ENCODE peak calls at places on chromosome 10, in nine cellular contexts. One of them, this sample, is unnamed.

GRCh38 chr10:71611131-71611530 is 108.4 kb downstream of the C10orf105 start:
- DNase-seq in activated naive CD4-positive, alpha-beta T cell: no peak
- DNase-seq in NCI-H748 treated with DMSO at 0.1 percent for 48 hours: no peak
- DNase-seq in Calu3: no peak
- DNase-seq in SJSA1: no peak
- DNase-seq in activated naive CD8-positive, alpha-beta T cell treated with anti-CD3 and anti-CD28 coated beads, Interleukin-2, amount 50 U/mL, for 24 hours: no peak
- DNase-seq in cardiac muscle cell: no peak
- DNase-seq in AG04450: no peak
- DNase-seq in NCI-H1105: no peak
- DNase-seq in this sample: no peak

GRCh38 chr10:17782921-17783665 is 26.1 kb upstream of the MRC1 start:
- DNase-seq in SJSA1: peak; percentile 79
- DNase-seq in activated naive CD4-positive, alpha-beta T cell: no peak
- DNase-seq in NCI-H748 treated with DMSO at 0.1 percent for 48 hours: no peak
- DNase-seq in NCI-H1105: no peak
- DNase-seq in AG04450: no peak
- DNase-seq in cardiac muscle cell: no peak
- DNase-seq in activated naive CD8-positive, alpha-beta T cell treated with anti-CD3 and anti-CD28 coated beads, Interleukin-2, amount 50 U/mL, for 24 hours: no peak
- DNase-seq in Calu3: no peak
- DNase-seq in this sample: no peak

GRCh38 chr10:124336186-124336585 is 82.5 kb downstream of the OAT start:
- DNase-seq in cardiac muscle cell: no peak
- DNase-seq in activated naive CD8-positive, alpha-beta T cell treated with anti-CD3 and anti-CD28 coated beads, Interleukin-2, amount 50 U/mL, for 24 hours: no peak
- DNase-seq in Calu3: no peak
- DNase-seq in AG04450: no peak
- DNase-seq in SJSA1: peak; percentile 7
- DNase-seq in activated naive CD4-positive, alpha-beta T cell: no peak
- DNase-seq in NCI-H748 treated with DMSO at 0.1 percent for 48 hours: no peak
- DNase-seq in NCI-H1105: no peak
- DNase-seq in this sample: no peak

GRCh38 chr10:110609592-110609991 is 34.5 kb upstream of the RBM20 start:
- DNase-seq in activated naive CD8-positive, alpha-beta T cell treated with anti-CD3 and anti-CD28 coated beads, Interleukin-2, amount 50 U/mL, for 24 hours: no peak
- DNase-seq in AG04450: no peak
- DNase-seq in cardiac muscle cell: peak; percentile 49
- DNase-seq in activated naive CD4-positive, alpha-beta T cell: no peak
- DNase-seq in NCI-H1105: peak; percentile 59
- DNase-seq in NCI-H748 treated with DMSO at 0.1 percent for 48 hours: no peak
- DNase-seq in Calu3: no peak
- DNase-seq in SJSA1: no peak
- DNase-seq in this sample: peak; percentile 62

GRCh38 chr10:117621795-117622420 is 79.4 kb downstream of the EMX2 start:
- DNase-seq in AG04450: no peak
- DNase-seq in cardiac muscle cell: no peak
- DNase-seq in NCI-H748 treated with DMSO at 0.1 percent for 48 hours: no peak
- DNase-seq in activated naive CD4-positive, alpha-beta T cell: no peak
- DNase-seq in activated naive CD8-positive, alpha-beta T cell treated with anti-CD3 and anti-CD28 coated beads, Interleukin-2, amount 50 U/mL, for 24 hours: no peak
- DNase-seq in SJSA1: no peak
- DNase-seq in NCI-H1105: no peak
- DNase-seq in Calu3: no peak
- DNase-seq in this sample: no peak

GRCh38 chr10:112711366-112711765 is 238.7 kb upstream of the TCF7L2 start:
- DNase-seq in NCI-H1105: no peak
- DNase-seq in SJSA1: peak; percentile 67
- DNase-seq in AG04450: no peak
- DNase-seq in cardiac muscle cell: no peak
- DNase-seq in Calu3: no peak
- DNase-seq in activated naive CD8-positive, alpha-beta T cell treated with anti-CD3 and anti-CD28 coated beads, Interleukin-2, amount 50 U/mL, for 24 hours: no peak
- DNase-seq in NCI-H748 treated with DMSO at 0.1 percent for 48 hours: no peak
- DNase-seq in activated naive CD4-positive, alpha-beta T cell: no peak
- DNase-seq in this sample: no peak

GRCh38 chr10:86365346-86366032 is 1.1 kb downstream of the GRID1 start:
- DNase-seq in cardiac muscle cell: no peak
- DNase-seq in AG04450: no peak
- DNase-seq in SJSA1: peak; percentile 36
- DNase-seq in Calu3: no peak
- DNase-seq in NCI-H748 treated with DMSO at 0.1 percent for 48 hours: peak; percentile 2
- DNase-seq in activated naive CD8-positive, alpha-beta T cell treated with anti-CD3 and anti-CD28 coated beads, Interleukin-2, amount 50 U/mL, for 24 hours: no peak
- DNase-seq in NCI-H1105: no peak
- DNase-seq in activated naive CD4-positive, alpha-beta T cell: no peak
- DNase-seq in this sample: no peak

GRCh38 chr10:61786728-61787127 is 114.8 kb upstream of the ARID5B start:
- DNase-seq in NCI-H748 treated with DMSO at 0.1 percent for 48 hours: no peak
- DNase-seq in Calu3: no peak
- DNase-seq in SJSA1: peak; percentile 52
- DNase-seq in NCI-H1105: no peak
- DNase-seq in activated naive CD8-positive, alpha-beta T cell treated with anti-CD3 and anti-CD28 coated beads, Interleukin-2, amount 50 U/mL, for 24 hours: peak; percentile 15
- DNase-seq in activated naive CD4-positive, alpha-beta T cell: no peak
- DNase-seq in cardiac muscle cell: no peak
- DNase-seq in AG04450: no peak
- DNase-seq in this sample: no peak

GRCh38 chr10:50567384-50567783 is 56.4 kb downstream of the SGMS1 start:
- DNase-seq in SJSA1: no peak
- DNase-seq in NCI-H748 treated with DMSO at 0.1 percent for 48 hours: no peak
- DNase-seq in Calu3: no peak
- DNase-seq in NCI-H1105: peak; percentile 53
- DNase-seq in activated naive CD8-positive, alpha-beta T cell treated with anti-CD3 and anti-CD28 coated beads, Interleukin-2, amount 50 U/mL, for 24 hours: no peak
- DNase-seq in activated naive CD4-positive, alpha-beta T cell: no peak
- DNase-seq in AG04450: no peak
- DNase-seq in cardiac muscle cell: no peak
- DNase-seq in this sample: peak; percentile 65

GRCh38 chr10:69359089-69360025 is 57.4 kb downstream of the TACR2 start:
- DNase-seq in activated naive CD8-positive, alpha-beta T cell treated with anti-CD3 and anti-CD28 coated beads, Interleukin-2, amount 50 U/mL, for 24 hours: no peak
- DNase-seq in AG04450: no peak
- DNase-seq in SJSA1: no peak
- DNase-seq in NCI-H748 treated with DMSO at 0.1 percent for 48 hours: no peak
- DNase-seq in Calu3: no peak
- DNase-seq in cardiac muscle cell: peak; percentile 19
- DNase-seq in NCI-H1105: no peak
- DNase-seq in activated naive CD4-positive, alpha-beta T cell: peak; percentile 18
- DNase-seq in this sample: no peak

GRCh38 chr10:125113661-125114388 is 46.5 kb downstream of the CTBP2 start:
- DNase-seq in NCI-H748 treated with DMSO at 0.1 percent for 48 hours: no peak
- DNase-seq in AG04450: no peak
- DNase-seq in cardiac muscle cell: peak; percentile 56
- DNase-seq in Calu3: no peak
- DNase-seq in NCI-H1105: no peak
- DNase-seq in activated naive CD4-positive, alpha-beta T cell: no peak
- DNase-seq in activated naive CD8-positive, alpha-beta T cell treated with anti-CD3 and anti-CD28 coated beads, Interleukin-2, amount 50 U/mL, for 24 hours: no peak
- DNase-seq in SJSA1: no peak
- DNase-seq in this sample: no peak

GRCh38 chr10:117373848-117374505 is 1.3 kb downstream of the PDZD8 start:
- DNase-seq in AG04450: no peak
- DNase-seq in Calu3: no peak
- DNase-seq in NCI-H748 treated with DMSO at 0.1 percent for 48 hours: no peak
- DNase-seq in NCI-H1105: no peak
- DNase-seq in SJSA1: no peak
- DNase-seq in cardiac muscle cell: peak; percentile 60
- DNase-seq in activated naive CD8-positive, alpha-beta T cell treated with anti-CD3 and anti-CD28 coated beads, Interleukin-2, amount 50 U/mL, for 24 hours: peak; percentile 28
- DNase-seq in activated naive CD4-positive, alpha-beta T cell: no peak
- DNase-seq in this sample: no peak

GRCh38 chr10:24617771-24618396 is 105.8 kb downstream of the ARHGAP21 start:
- DNase-seq in NCI-H748 treated with DMSO at 0.1 percent for 48 hours: no peak
- DNase-seq in Calu3: peak; percentile 75
- DNase-seq in AG04450: no peak
- DNase-seq in activated naive CD8-positive, alpha-beta T cell treated with anti-CD3 and anti-CD28 coated beads, Interleukin-2, amount 50 U/mL, for 24 hours: peak; percentile 63
- DNase-seq in NCI-H1105: no peak
- DNase-seq in SJSA1: peak; percentile 54
- DNase-seq in activated naive CD4-positive, alpha-beta T cell: peak; percentile 15
- DNase-seq in cardiac muscle cell: peak; percentile 67
- DNase-seq in this sample: no peak

GRCh38 chr10:5818048-5818331 is 4.8 kb upstream of the GDI2 start:
- DNase-seq in activated naive CD8-positive, alpha-beta T cell treated with anti-CD3 and anti-CD28 coated beads, Interleukin-2, amount 50 U/mL, for 24 hours: no peak
- DNase-seq in SJSA1: no peak
- DNase-seq in Calu3: no peak
- DNase-seq in NCI-H748 treated with DMSO at 0.1 percent for 48 hours: no peak
- DNase-seq in NCI-H1105: no peak
- DNase-seq in AG04450: no peak
- DNase-seq in activated naive CD4-positive, alpha-beta T cell: no peak
- DNase-seq in cardiac muscle cell: no peak
- DNase-seq in this sample: no peak

GRCh38 chr10:42969147-42969546 is 107.7 kb upstream of the RET start:
- DNase-seq in activated naive CD4-positive, alpha-beta T cell: no peak
- DNase-seq in AG04450: no peak
- DNase-seq in NCI-H748 treated with DMSO at 0.1 percent for 48 hours: no peak
- DNase-seq in cardiac muscle cell: no peak
- DNase-seq in activated naive CD8-positive, alpha-beta T cell treated with anti-CD3 and anti-CD28 coated beads, Interleukin-2, amount 50 U/mL, for 24 hours: no peak
- DNase-seq in SJSA1: no peak
- DNase-seq in Calu3: no peak
- DNase-seq in NCI-H1105: no peak
- DNase-seq in this sample: no peak

GRCh38 chr10:50510517-50511473 is 113.0 kb downstream of the SGMS1 start:
- DNase-seq in Calu3: no peak
- DNase-seq in NCI-H748 treated with DMSO at 0.1 percent for 48 hours: no peak
- DNase-seq in NCI-H1105: no peak
- DNase-seq in SJSA1: no peak
- DNase-seq in AG04450: no peak
- DNase-seq in activated naive CD8-positive, alpha-beta T cell treated with anti-CD3 and anti-CD28 coated beads, Interleukin-2, amount 50 U/mL, for 24 hours: no peak
- DNase-seq in cardiac muscle cell: no peak
- DNase-seq in activated naive CD4-positive, alpha-beta T cell: no peak
- DNase-seq in this sample: no peak

GRCh38 chr10:74681917-74682627 is 144.3 kb upstream of the KAT6B start:
- DNase-seq in Calu3: no peak
- DNase-seq in SJSA1: no peak
- DNase-seq in activated naive CD4-positive, alpha-beta T cell: no peak
- DNase-seq in NCI-H1105: no peak
- DNase-seq in activated naive CD8-positive, alpha-beta T cell treated with anti-CD3 and anti-CD28 coated beads, Interleukin-2, amount 50 U/mL, for 24 hours: no peak
- DNase-seq in NCI-H748 treated with DMSO at 0.1 percent for 48 hours: no peak
- DNase-seq in AG04450: no peak
- DNase-seq in cardiac muscle cell: no peak
- DNase-seq in this sample: no peak

GRCh38 chr10:126350216-126350992 is 37.9 kb downstream of the ADAM12 start:
- DNase-seq in NCI-H1105: no peak
- DNase-seq in AG04450: peak; percentile 37
- DNase-seq in activated naive CD4-positive, alpha-beta T cell: no peak
- DNase-seq in activated naive CD8-positive, alpha-beta T cell treated with anti-CD3 and anti-CD28 coated beads, Interleukin-2, amount 50 U/mL, for 24 hours: no peak
- DNase-seq in Calu3: peak; percentile 6
- DNase-seq in NCI-H748 treated with DMSO at 0.1 percent for 48 hours: no peak
- DNase-seq in SJSA1: peak; percentile 75
- DNase-seq in cardiac muscle cell: peak; percentile 39
- DNase-seq in this sample: no peak

GRCh38 chr10:104485632-104486031 is 132.0 kb downstream of the CFAP58 start:
- DNase-seq in NCI-H748 treated with DMSO at 0.1 percent for 48 hours: no peak
- DNase-seq in AG04450: no peak
- DNase-seq in activated naive CD4-positive, alpha-beta T cell: no peak
- DNase-seq in SJSA1: no peak
- DNase-seq in activated naive CD8-positive, alpha-beta T cell treated with anti-CD3 and anti-CD28 coated beads, Interleukin-2, amount 50 U/mL, for 24 hours: no peak
- DNase-seq in Calu3: no peak
- DNase-seq in cardiac muscle cell: no peak
- DNase-seq in NCI-H1105: no peak
- DNase-seq in this sample: no peak

GRCh38 chr10:17178006-17178405 is 23.5 kb downstream of the TRDMT1 start:
- DNase-seq in NCI-H1105: no peak
- DNase-seq in activated naive CD8-positive, alpha-beta T cell treated with anti-CD3 and anti-CD28 coated beads, Interleukin-2, amount 50 U/mL, for 24 hours: no peak
- DNase-seq in SJSA1: no peak
- DNase-seq in AG04450: no peak
- DNase-seq in cardiac muscle cell: no peak
- DNase-seq in Calu3: no peak
- DNase-seq in NCI-H748 treated with DMSO at 0.1 percent for 48 hours: no peak
- DNase-seq in activated naive CD4-positive, alpha-beta T cell: no peak
- DNase-seq in this sample: no peak

GRCh38 chr10:120586471-120586872 is 129.4 kb downstream of the PLPP4 start:
- DNase-seq in SJSA1: peak; percentile 46
- DNase-seq in activated naive CD8-positive, alpha-beta T cell treated with anti-CD3 and anti-CD28 coated beads, Interleukin-2, amount 50 U/mL, for 24 hours: no peak
- DNase-seq in Calu3: peak; percentile 49
- DNase-seq in cardiac muscle cell: no peak
- DNase-seq in NCI-H748 treated with DMSO at 0.1 percent for 48 hours: no peak
- DNase-seq in activated naive CD4-positive, alpha-beta T cell: no peak
- DNase-seq in NCI-H1105: no peak
- DNase-seq in AG04450: no peak
- DNase-seq in this sample: no peak

GRCh38 chr10:119546009-119546408 is 3.5 kb upstream of the RGS10 start:
- DNase-seq in AG04450: no peak
- DNase-seq in NCI-H1105: peak; percentile 27
- DNase-seq in Calu3: no peak
- DNase-seq in cardiac muscle cell: no peak
- DNase-seq in activated naive CD4-positive, alpha-beta T cell: no peak
- DNase-seq in activated naive CD8-positive, alpha-beta T cell treated with anti-CD3 and anti-CD28 coated beads, Interleukin-2, amount 50 U/mL, for 24 hours: no peak
- DNase-seq in NCI-H748 treated with DMSO at 0.1 percent for 48 hours: no peak
- DNase-seq in SJSA1: no peak
- DNase-seq in this sample: no peak

GRCh38 chr10:101293007-101293723 is 60.8 kb upstream of the BTRC start:
- DNase-seq in Calu3: no peak
- DNase-seq in activated naive CD8-positive, alpha-beta T cell treated with anti-CD3 and anti-CD28 coated beads, Interleukin-2, amount 50 U/mL, for 24 hours: no peak
- DNase-seq in cardiac muscle cell: no peak
- DNase-seq in activated naive CD4-positive, alpha-beta T cell: no peak
- DNase-seq in AG04450: no peak
- DNase-seq in SJSA1: no peak
- DNase-seq in NCI-H748 treated with DMSO at 0.1 percent for 48 hours: no peak
- DNase-seq in NCI-H1105: peak; percentile 35
- DNase-seq in this sample: no peak

GRCh38 chr10:108338146-108338545 is 1173.6 kb upstream of the SORCS1 start:
- DNase-seq in NCI-H1105: no peak
- DNase-seq in activated naive CD8-positive, alpha-beta T cell treated with anti-CD3 and anti-CD28 coated beads, Interleukin-2, amount 50 U/mL, for 24 hours: no peak
- DNase-seq in SJSA1: no peak
- DNase-seq in cardiac muscle cell: no peak
- DNase-seq in Calu3: no peak
- DNase-seq in activated naive CD4-positive, alpha-beta T cell: no peak
- DNase-seq in NCI-H748 treated with DMSO at 0.1 percent for 48 hours: no peak
- DNase-seq in AG04450: no peak
- DNase-seq in this sample: no peak

GRCh38 chr10:99522511-99523250 is 10.1 kb upstream of the NKX2-3 start:
- DNase-seq in cardiac muscle cell: no peak
- DNase-seq in activated naive CD4-positive, alpha-beta T cell: no peak
- DNase-seq in NCI-H748 treated with DMSO at 0.1 percent for 48 hours: no peak
- DNase-seq in activated naive CD8-positive, alpha-beta T cell treated with anti-CD3 and anti-CD28 coated beads, Interleukin-2, amount 50 U/mL, for 24 hours: no peak
- DNase-seq in AG04450: no peak
- DNase-seq in NCI-H1105: no peak
- DNase-seq in SJSA1: no peak
- DNase-seq in Calu3: no peak
- DNase-seq in this sample: no peak

GRCh38 chr10:83612050-83612449 is 527.3 kb upstream of the GHITM start:
- DNase-seq in NCI-H748 treated with DMSO at 0.1 percent for 48 hours: no peak
- DNase-seq in cardiac muscle cell: no peak
- DNase-seq in activated naive CD8-positive, alpha-beta T cell treated with anti-CD3 and anti-CD28 coated beads, Interleukin-2, amount 50 U/mL, for 24 hours: no peak
- DNase-seq in activated naive CD4-positive, alpha-beta T cell: no peak
- DNase-seq in SJSA1: peak; percentile 46
- DNase-seq in AG04450: no peak
- DNase-seq in Calu3: no peak
- DNase-seq in NCI-H1105: no peak
- DNase-seq in this sample: no peak

GRCh38 chr10:80205478-80206276 is at the start of gene ANXA11:
- DNase-seq in NCI-H1105: peak; percentile 50
- DNase-seq in activated naive CD8-positive, alpha-beta T cell treated with anti-CD3 and anti-CD28 coated beads, Interleukin-2, amount 50 U/mL, for 24 hours: peak; percentile 84
- DNase-seq in SJSA1: peak; percentile 79
- DNase-seq in NCI-H748 treated with DMSO at 0.1 percent for 48 hours: peak; percentile 41
- DNase-seq in cardiac muscle cell: peak; percentile 88
- DNase-seq in AG04450: no peak
- DNase-seq in Calu3: peak; percentile 92
- DNase-seq in activated naive CD4-positive, alpha-beta T cell: peak; percentile 70
- DNase-seq in this sample: peak; percentile 72

GRCh38 chr10:13629116-13629515 is 42.4 kb downstream of the PRPF18 start:
- DNase-seq in Calu3: no peak
- DNase-seq in AG04450: no peak
- DNase-seq in activated naive CD4-positive, alpha-beta T cell: no peak
- DNase-seq in activated naive CD8-positive, alpha-beta T cell treated with anti-CD3 and anti-CD28 coated beads, Interleukin-2, amount 50 U/mL, for 24 hours: no peak
- DNase-seq in NCI-H1105: no peak
- DNase-seq in cardiac muscle cell: no peak
- DNase-seq in NCI-H748 treated with DMSO at 0.1 percent for 48 hours: no peak
- DNase-seq in SJSA1: no peak
- DNase-seq in this sample: no peak

GRCh38 chr10:80900661-80901060 is 363.0 kb downstream of the SH2D4B start:
- DNase-seq in activated naive CD8-positive, alpha-beta T cell treated with anti-CD3 and anti-CD28 coated beads, Interleukin-2, amount 50 U/mL, for 24 hours: no peak
- DNase-seq in cardiac muscle cell: no peak
- DNase-seq in activated naive CD4-positive, alpha-beta T cell: no peak
- DNase-seq in AG04450: no peak
- DNase-seq in NCI-H748 treated with DMSO at 0.1 percent for 48 hours: no peak
- DNase-seq in Calu3: no peak
- DNase-seq in NCI-H1105: no peak
- DNase-seq in SJSA1: no peak
- DNase-seq in this sample: no peak

GRCh38 chr10:133230387-133231195 is 574 bp downstream of the UTF1 start:
- DNase-seq in Calu3: no peak
- DNase-seq in activated naive CD8-positive, alpha-beta T cell treated with anti-CD3 and anti-CD28 coated beads, Interleukin-2, amount 50 U/mL, for 24 hours: no peak
- DNase-seq in SJSA1: no peak
- DNase-seq in NCI-H1105: peak; percentile 25
- DNase-seq in activated naive CD4-positive, alpha-beta T cell: no peak
- DNase-seq in NCI-H748 treated with DMSO at 0.1 percent for 48 hours: no peak
- DNase-seq in cardiac muscle cell: peak; percentile 52
- DNase-seq in AG04450: no peak
- DNase-seq in this sample: no peak

GRCh38 chr10:34731885-34732701 is 83.0 kb downstream of the PARD3 start:
- DNase-seq in activated naive CD4-positive, alpha-beta T cell: no peak
- DNase-seq in NCI-H1105: no peak
- DNase-seq in activated naive CD8-positive, alpha-beta T cell treated with anti-CD3 and anti-CD28 coated beads, Interleukin-2, amount 50 U/mL, for 24 hours: no peak
- DNase-seq in Calu3: no peak
- DNase-seq in cardiac muscle cell: no peak
- DNase-seq in SJSA1: no peak
- DNase-seq in NCI-H748 treated with DMSO at 0.1 percent for 48 hours: no peak
- DNase-seq in AG04450: no peak
- DNase-seq in this sample: no peak

This sample was measured in DMS153.